ENCODE peak calls at places on chromosomes 12 and 14, in seven cellular contexts. A, P, K, L, O, G and Q are unnamed samples.
A peak's percentile ranks its signal among the peaks of the same experiment; 100 is the strongest.

GRCh38 chr12:82174936-82175335 is 183.3 kb downstream of the CCDC59 start:
- DNase-seq in A (no peak), P (peak; percentile 17), K (no peak), L (peak; percentile 14), O (no peak), G (no peak), Q (no peak)

GRCh38 chr14:64960762-64961276 is 11.3 kb downstream of the RAB15 start:
- DNase-seq in A (no peak), P (no peak), K (no peak), L (peak; percentile 89), O (no peak), G (no peak), Q (no peak)

GRCh38 chr14:94103554-94104165 is 6.9 kb upstream of the IFI27 start:
- DNase-seq in A (no peak), P (no peak), K (no peak), L (no peak), O (no peak), G (no peak), Q (no peak)

GRCh38 chr12:45051490-45052105 is 699 bp upstream of the DBX2 start:
- DNase-seq in A (no peak), P (no peak), K (peak; percentile 6), L (peak; percentile 34), O (no peak), G (no peak), Q (no peak)

GRCh38 chr12:58657175-58657574 is 263.1 kb downstream of the LRIG3 start:
- DNase-seq in A (no peak), P (no peak), K (peak; percentile 55), L (no peak), O (no peak), G (no peak), Q (no peak)

GRCh38 chr12:10559241-10559640 is 53.6 kb downstream of the EIF2S3B start:
- DNase-seq in A (no peak), P (no peak), K (no peak), L (no peak), O (no peak), G (no peak), Q (no peak)

GRCh38 chr12:52441320-52441911 is 7.2 kb upstream of the KRT75 start:
- DNase-seq in A (no peak), P (no peak), K (peak; percentile 48), L (no peak), O (no peak), G (no peak), Q (no peak)

GRCh38 chr12:51621155-51621922 is 30.3 kb downstream of the SCN8A start:
- DNase-seq in A (no peak), P (no peak), K (peak; percentile 67), L (no peak), O (no peak), G (no peak), Q (no peak)

GRCh38 chr12:89379839-89380467 is 27.7 kb upstream of the DUSP6 start:
- DNase-seq in A (no peak), P (no peak), K (no peak), L (no peak), O (no peak), G (no peak), Q (no peak)

GRCh38 chr12:60173213-60174170 is 577.7 kb downstream of the SLC16A7 start:
- DNase-seq in A (no peak), P (no peak), K (no peak), L (peak; percentile 4), O (no peak), G (no peak), Q (no peak)

GRCh38 chr12:92143280-92143679 is 2.4 kb downstream of the BTG1 start:
- DNase-seq in A (no peak), P (no peak), K (no peak), L (no peak), O (no peak), G (no peak), Q (no peak)

GRCh38 chr14:99415496-99416281 is 65.0 kb downstream of the SETD3 start:
- DNase-seq in A (no peak), P (peak; percentile 50), K (peak; percentile 85), L (peak; percentile 92), O (peak; percentile 85), G (peak; percentile 65), Q (no peak)

GRCh38 chr14:83255015-83255726 is 1721.5 kb upstream of the SEL1L start:
- DNase-seq in A (no peak), P (no peak), K (no peak), L (no peak), O (no peak), G (no peak), Q (no peak)

GRCh38 chr14:99389171-99389826 is 91.4 kb downstream of the SETD3 start:
- DNase-seq in A (no peak), P (no peak), K (peak; percentile 24), L (peak; percentile 92), O (no peak), G (peak; percentile 52), Q (peak; percentile 71)

GRCh38 chr12:120483621-120484020 is 12.3 kb upstream of the DYNLL1 start:
- DNase-seq in A (no peak), P (no peak), K (no peak), L (no peak), O (no peak), G (no peak), Q (no peak)
- TF ChIP-seq CTCF in A (no peak), P (no peak), K (no peak), L (no peak), O (no peak), G (no peak), Q (no peak)

GRCh38 chr12:115946867-115947695 is 330.4 kb downstream of the MED13L start:
- DNase-seq in A (no peak), P (no peak), K (no peak), L (peak; percentile 53), O (peak; percentile 23), G (no peak), Q (no peak)
- TF ChIP-seq CTCF in A (no peak), P (no peak), K (peak; percentile 57), L (peak; percentile 76), O (peak; percentile 90), G (no peak), Q (peak; percentile 41)

GRCh38 chr14:104473244-104473565 is 106.4 kb upstream of the C14orf180 start:
- DNase-seq in A (no peak), P (no peak), K (no peak), L (peak; percentile 74), O (no peak), G (no peak), Q (no peak)
- TF ChIP-seq CTCF in A (no peak), P (no peak), K (no peak), L (no peak), O (no peak), G (no peak), Q (no peak)

DNA sequence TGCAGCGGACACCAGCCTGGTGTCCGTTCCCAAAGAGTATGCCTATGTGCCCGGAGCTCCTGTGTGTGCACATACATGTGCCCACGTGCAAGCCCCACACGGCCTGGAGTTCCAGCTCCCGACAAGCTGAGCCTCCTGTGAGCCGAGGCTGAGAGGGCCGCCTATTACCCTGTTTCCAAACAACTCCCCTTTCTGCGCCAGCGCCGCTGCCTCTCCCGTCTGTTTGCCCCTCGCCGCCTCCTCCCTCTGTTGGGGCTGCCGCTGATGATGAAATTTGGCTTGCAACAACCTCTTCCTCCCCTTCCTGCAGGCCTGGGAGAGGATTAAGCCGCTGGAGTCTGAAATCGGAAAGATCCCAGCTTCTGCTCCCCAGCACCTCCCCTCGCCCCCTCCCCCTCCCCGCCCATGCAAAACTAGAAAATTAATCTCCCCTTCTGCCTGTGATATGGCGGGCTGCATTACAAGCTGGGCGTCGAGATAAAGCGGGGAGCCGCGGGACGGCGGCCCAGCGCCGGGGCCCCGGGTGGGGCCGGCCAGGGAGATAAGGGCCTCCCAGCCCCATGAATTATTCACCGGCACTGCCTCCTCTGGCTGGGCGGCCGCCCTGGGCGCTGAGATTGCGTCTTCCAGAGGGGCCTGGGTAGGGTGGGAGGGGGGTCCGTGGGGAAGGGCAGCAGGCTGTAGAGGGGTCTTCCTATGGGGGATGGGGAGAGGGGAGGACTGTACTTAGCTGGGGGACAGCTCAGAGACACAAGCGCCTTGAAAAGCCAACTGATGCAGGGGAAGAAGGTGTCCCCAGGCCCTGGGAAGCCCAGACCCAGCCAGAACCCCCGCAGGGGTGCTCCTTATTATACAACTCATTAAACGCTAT is 6.8 kb upstream of the ASIC1 start:
- DNase-seq in A (no peak), P (no peak), K (peak; percentile 64), L (peak; percentile 78), O (no peak), G (peak; percentile 45), Q (peak; percentile 69)
- TF ChIP-seq CTCF in A (no peak), P (no peak), K (no peak), L (no peak), O (no peak), G (no peak), Q (no peak)

GRCh38 chr14:67673451-67673850 is 981 bp downstream of the VTI1B start:
- DNase-seq in A (no peak), P (no peak), K (peak; percentile 21), L (no peak), O (peak; percentile 33), G (no peak), Q (no peak)

GRCh38 chr14:67674139-67674479 is 323 bp downstream of the VTI1B start:
- DNase-seq in A (peak; percentile 47), P (peak; percentile 70), K (peak; percentile 52), L (peak; percentile 88), O (peak; percentile 54), G (peak; percentile 86), Q (peak; percentile 40)

GRCh38 chr14:67680121-67680602 is 5.7 kb upstream of the VTI1B start:
- DNase-seq in A (no peak), P (no peak), K (peak; percentile 68), L (no peak), O (peak; percentile 90), G (no peak), Q (no peak)

GRCh38 chr14:67675219-67675582 is 769 bp upstream of the VTI1B start:
- DNase-seq in A (no peak), P (no peak), K (no peak), L (no peak), O (no peak), G (no peak), Q (no peak)

DNA sequence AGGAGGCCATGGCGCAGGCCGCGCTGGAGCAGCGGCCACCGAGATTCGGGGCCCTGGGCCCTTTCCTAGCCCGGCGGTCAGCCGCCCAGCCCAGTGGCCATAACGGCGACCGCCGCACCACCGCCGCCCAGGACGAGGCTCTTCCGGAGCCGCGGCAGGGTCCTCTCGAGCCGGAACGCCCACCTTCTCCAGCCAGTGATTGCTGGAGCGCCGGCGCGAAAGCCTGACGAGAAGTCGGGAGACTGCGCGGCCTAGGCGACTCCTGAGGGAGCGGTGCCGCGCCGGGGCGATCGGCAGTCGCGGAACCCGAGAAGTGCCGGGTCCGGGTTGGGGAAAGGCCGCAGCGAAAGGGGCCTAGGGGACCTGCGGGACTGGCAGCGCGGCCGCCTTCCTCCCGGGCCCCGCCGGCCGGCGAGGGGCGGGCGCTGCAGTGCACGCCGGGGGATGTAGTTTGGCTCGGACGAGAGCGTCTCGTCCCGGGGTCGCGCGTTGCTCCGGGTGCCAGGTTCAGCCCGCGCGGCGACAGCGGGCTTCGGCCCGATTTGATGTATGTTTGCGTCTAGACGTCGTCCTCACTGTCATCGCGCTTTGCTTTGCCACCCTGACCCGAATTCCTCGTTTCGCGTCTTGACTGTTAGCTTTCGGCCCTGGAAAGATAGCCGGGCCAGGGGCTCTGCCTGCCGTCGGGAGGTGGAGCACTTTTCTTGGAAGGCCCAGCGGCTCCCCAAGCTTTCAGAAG is at the start of gene VTI1B:
- DNase-seq in A (peak; percentile 86), P (peak; percentile 82), K (peak; percentile 72), L (peak; percentile 93), O (peak; percentile 51), G (peak; percentile 80), Q (peak; percentile 51)
- TF ChIP-seq CTCF in A (no peak), P (no peak), K (peak; percentile 34), L (no peak), O (peak; percentile 32), G (no peak), Q (peak; percentile 11)